ENCODE peak calls at places on chromosomes 11 and 22, in seven cellular contexts. D, T, U, V, Z, G and B are unnamed samples.

GRCh38 chr11:112469376-112469775 is 208.7 kb upstream of the PLET1 start:
- DNase-seq in U (no peak), V (no peak), G (no peak), T (no peak), Z (no peak), D (no peak), B (no peak)

GRCh38 chr11:120178441-120179070 is 32.3 kb upstream of the OAF start:
- DNase-seq in G (no peak), V (no peak), Z (no peak), T (peak; percentile 18), U (no peak), D (no peak), B (no peak)

GRCh38 chr11:85718991-85719807 is 33.2 kb upstream of the CCDC89 start:
- DNase-seq in G (peak; percentile 54), U (peak; percentile 97), D (peak; percentile 63), V (peak; percentile 93), T (peak; percentile 100), Z (peak; percentile 93), B (peak; percentile 64)

GRCh38 chr22:11627436-11627797 is 3900.6 kb upstream of the OR11H1 start:
- DNase-seq in D (no peak), V (no peak), Z (no peak), T (no peak), G (no peak), U (no peak), B (no peak)

GRCh38 chr11:115616941-115617340 is 112.7 kb upstream of the CADM1 start:
- DNase-seq in Z (no peak), G (no peak), U (no peak), T (peak; percentile 90), D (no peak), V (peak; percentile 76), B (no peak)

GRCh38 chr11:15775051-15775541 is 581.2 kb downstream of the SOX6 start:
- DNase-seq in T (peak; percentile 19), V (peak; percentile 59), D (no peak), G (no peak), Z (peak; percentile 50), U (peak; percentile 41), B (no peak)

GRCh38 chr11:76083563-76084451 is 122.5 kb downstream of the WNT11 start:
- DNase-seq in G (no peak), D (no peak), U (peak; percentile 45), V (no peak), T (no peak), Z (peak; percentile 83), B (no peak)

GRCh38 chr22:46180370-46181137 is 30.2 kb downstream of the PPARA start:
- DNase-seq in V (peak; percentile 24), G (no peak), D (no peak), T (no peak), Z (peak; percentile 82), U (peak; percentile 40), B (no peak)

GRCh38 chr11:112016088-112016764 is 9.0 kb upstream of the DLAT start:
- DNase-seq in D (no peak), V (peak; percentile 30), U (no peak), Z (no peak), T (peak; percentile 24), G (no peak), B (no peak)

GRCh38 chr22:49057910-49058309 is 769.8 kb downstream of the BRD1 start:
- DNase-seq in D (no peak), G (no peak), T (no peak), V (no peak), Z (no peak), U (no peak), B (no peak)

DNA sequence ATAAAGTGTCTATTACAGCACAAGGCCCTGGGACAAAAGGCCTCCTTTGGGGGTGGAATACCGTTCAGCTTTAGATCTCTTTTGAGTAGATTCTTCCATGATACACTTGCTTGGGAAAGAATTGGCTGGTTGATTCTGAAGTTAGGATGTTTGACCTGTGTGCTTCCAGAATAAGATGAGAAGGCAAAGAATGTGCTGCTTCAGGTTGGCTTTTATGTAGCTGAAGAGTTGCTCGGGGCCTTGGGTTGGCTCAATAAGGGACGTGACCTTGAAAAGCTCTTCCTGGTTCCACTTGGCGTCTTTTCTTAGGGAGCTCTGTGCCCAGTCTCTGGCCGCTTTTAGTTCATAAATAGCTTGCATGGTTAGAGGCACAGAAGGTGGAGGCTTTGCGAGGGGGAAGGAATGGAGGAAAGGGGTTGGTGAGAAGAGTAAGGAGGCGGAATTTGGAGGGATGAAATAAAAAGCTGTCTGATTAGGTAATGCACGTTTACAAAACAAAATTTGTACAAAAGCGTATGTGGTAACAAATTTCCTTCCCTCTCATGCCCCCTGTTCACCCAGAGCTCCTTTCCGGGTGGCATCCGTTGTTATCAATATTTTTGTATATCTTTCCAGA is 4.2 kb upstream of the SORL1-AS1 start:
- DNase-seq in U (no peak), V (no peak), T (no peak), Z (no peak), G (no peak), D (no peak), B (no peak)
- H3K4ac ChIP-seq in U (no peak overlapping the region), V (no peak overlapping the region), T (no peak overlapping the region), Z (no peak overlapping the region), G (no peak overlapping the region), D (no peak overlapping the region), B (no peak overlapping the region)

GRCh38 chr22:20236052-20236717 is 31.9 kb downstream of the RTN4R start:
- DNase-seq in V (no peak), D (no peak), T (no peak), G (no peak), U (no peak), Z (no peak), B (no peak)
- H3K4ac ChIP-seq in V (no peak overlapping the region), D (no peak overlapping the region), T (no peak overlapping the region), G (no peak overlapping the region), U (no peak overlapping the region), Z (no peak overlapping the region), B (no peak overlapping the region)

GRCh38 chr11:66868082-66868725 is 11.3 kb downstream of the LRFN4 start:
- DNase-seq in U (no peak), G (no peak), V (no peak), T (no peak), D (no peak), Z (no peak), B (no peak)
- H3K4ac ChIP-seq in U (no peak overlapping the region), G (no peak overlapping the region), V (no peak overlapping the region), T (no peak overlapping the region), D (no peak overlapping the region), Z (no peak overlapping the region), B (no peak overlapping the region)

GRCh38 chr11:94168882-94169281 is 40.2 kb downstream of the PANX1 start:
- DNase-seq in U (no peak), G (no peak), Z (no peak), V (no peak), T (no peak), D (no peak), B (no peak)

GRCh38 chr11:94170953-94171352 is 42.3 kb downstream of the PANX1 start:
- DNase-seq in D (no peak), Z (no peak), G (no peak), V (no peak), T (no peak), U (no peak), B (no peak)

GRCh38 chr11:94171693-94172440 is 43.2 kb downstream of the PANX1 start:
- DNase-seq in D (peak; percentile 73), G (peak; percentile 83), Z (peak; percentile 62), V (peak; percentile 47), T (peak; percentile 50), U (peak; percentile 77), B (peak; percentile 49)

GRCh38 chr11:94169930-94170329 is 41.3 kb downstream of the PANX1 start:
- DNase-seq in V (no peak), G (no peak), Z (no peak), T (no peak), U (no peak), D (no peak), B (no peak)

GRCh38 chr11:94169516-94169915 is 40.9 kb downstream of the PANX1 start:
- DNase-seq in V (no peak), Z (no peak), D (no peak), T (no peak), U (peak; percentile 62), G (no peak), B (no peak)
- H3K4ac ChIP-seq in V (no peak overlapping the region), Z (no peak overlapping the region), D (no peak overlapping the region), T (no peak overlapping the region), U (no peak overlapping the region), G (no peak overlapping the region), B (no peak overlapping the region)

GRCh38 chr22:50476819-50477344 is 2.0 kb upstream of the SBF1 start:
- DNase-seq in U (no peak), D (no peak), Z (no peak), V (no peak), T (no peak), G (no peak), B (no peak)

GRCh38 chr22:50477923-50478322 is 3.1 kb upstream of the SBF1 start:
- DNase-seq in Z (no peak), T (no peak), U (no peak), V (no peak), G (no peak), D (no peak), B (no peak)

GRCh38 chr22:50473855-50474671 is 772 bp downstream of the SBF1 start:
- DNase-seq in V (peak; percentile 71), Z (peak; percentile 59), D (no peak), G (no peak), U (no peak), T (peak; percentile 67), B (no peak)

GRCh38 chr22:50474711-50475651 is at the start of gene SBF1:
- DNase-seq in D (peak; percentile 91), U (peak; percentile 92), T (peak; percentile 84), V (peak; percentile 90), G (peak; percentile 95), Z (peak; percentile 98), B (peak; percentile 91)

GRCh38 chr22:50475652-50476002 is 792 bp upstream of the SBF1 start:
- DNase-seq in T (no peak), U (no peak), G (no peak), D (no peak), Z (no peak), V (no peak), B (no peak)
- H3K4ac ChIP-seq in T (peak overlapping the region; percentile 2), U (no peak overlapping the region), G (peak overlapping the region; percentile 85), D (no peak overlapping the region), Z (peak overlapping the region; percentile 44), V (no peak overlapping the region), B (no peak overlapping the region)

DNA sequence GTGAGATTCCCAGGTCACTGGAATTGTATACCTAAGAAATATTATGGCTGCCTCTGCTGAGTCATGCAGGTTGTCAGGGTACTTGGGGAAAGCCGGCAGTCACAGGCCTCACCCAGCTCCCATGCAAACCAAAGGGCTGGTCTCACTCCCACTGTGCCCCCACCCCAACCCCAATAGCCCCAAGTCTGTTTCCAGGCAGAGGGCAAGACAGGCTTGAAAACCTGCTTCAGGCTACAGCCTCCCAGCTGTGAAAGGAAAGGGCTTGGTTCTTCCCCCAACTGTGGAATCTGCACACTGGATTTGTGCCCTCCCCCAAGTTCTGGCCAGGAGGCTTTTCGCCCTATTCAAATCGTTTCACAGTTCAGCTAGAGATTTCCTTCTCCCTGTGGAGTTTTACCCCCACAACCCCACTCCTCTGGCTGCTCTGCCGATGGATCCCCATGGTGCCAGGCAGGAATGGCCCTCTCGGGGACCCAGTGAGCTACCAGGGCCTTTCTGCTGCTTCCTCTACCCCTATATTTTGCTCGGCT is 37.0 kb upstream of the ABTB2 start:
- DNase-seq in D (no peak), T (no peak), U (peak; percentile 16), G (no peak), Z (no peak), V (no peak), B (no peak)
- H3K4ac ChIP-seq in D (no peak overlapping the region), T (no peak overlapping the region), U (no peak overlapping the region), G (no peak overlapping the region), Z (no peak overlapping the region), V (no peak overlapping the region), B (no peak overlapping the region)

GRCh38 chr11:61183645-61184044 is 19.7 kb upstream of the PGA3 start:
- DNase-seq in Z (no peak), T (no peak), V (no peak), U (no peak), D (no peak), G (no peak), B (no peak)
- H3K4ac ChIP-seq in Z (no peak overlapping the region), T (no peak overlapping the region), V (no peak overlapping the region), U (no peak overlapping the region), D (no peak overlapping the region), G (no peak overlapping the region), B (no peak overlapping the region)